ENCODE peak calls at places on chromosomes 13 and 19, in four cellular contexts. W, O, C and I are unnamed samples.

GRCh38 chr13:39768962-39769361 is 113.5 kb downstream of the COG6 start:
- DNase-seq in W (no peak), O (no peak), C (no peak), I (no peak)

GRCh38 chr19:16324384-16325160 is at the start of gene KLF2:
- DNase-seq in W (peak; percentile 96), O (peak; percentile 81), C (peak; percentile 91), I (peak; percentile 89)

GRCh38 chr13:59356607-59357006 is 807.1 kb downstream of the DIAPH3 start:
- DNase-seq in W (peak; percentile 93), O (no peak), C (peak; percentile 28), I (no peak)

GRCh38 chr13:80458546-80458945 is 117.6 kb upstream of the SPRY2 start:
- DNase-seq in W (no peak), O (no peak), C (no peak), I (peak; percentile 14)

GRCh38 chr19:29495091-29495490 is 30.7 kb upstream of the VSTM2B start:
- DNase-seq in W (no peak), O (no peak), C (no peak), I (no peak)

GRCh38 chr19:566403-566802 is 6.0 kb upstream of the BSG start:
- DNase-seq in W (peak; percentile 36), O (no peak), C (peak; percentile 71), I (no peak)

GRCh38 chr13:84821261-84821660 is 939.0 kb upstream of the SLITRK1 start:
- DNase-seq in W (no peak), O (no peak), C (peak; percentile 37), I (no peak)

GRCh38 chr13:41577437-41577836 is 120.1 kb downstream of the RGCC start:
- DNase-seq in W (peak; percentile 65), O (no peak), C (peak; percentile 28), I (no peak)

GRCh38 chr13:73341748-73342147 is 282.9 kb downstream of the KLF5 start:
- DNase-seq in W (no peak), O (peak; percentile 6), C (peak; percentile 79), I (peak; percentile 50)

GRCh38 chr13:100815476-100816046 is 141.0 kb upstream of the TMTC4 start:
- DNase-seq in W (no peak), O (no peak), C (no peak), I (no peak)

GRCh38 chr19:35502751-35503150 is 10.7 kb downstream of the DMKN start:
- DNase-seq in W (no peak), O (no peak), C (no peak), I (no peak)

GRCh38 chr19:48681127-48681470 is 8.3 kb upstream of the NTN5 start:
- DNase-seq in W (no peak), O (no peak), C (peak; percentile 32), I (peak; percentile 14)

GRCh38 chr13:75372517-75372916 is 109.5 kb downstream of the TBC1D4 start:
- DNase-seq in W (no peak), O (no peak), C (peak; percentile 57), I (peak; percentile 81)

GRCh38 chr13:98977568-98978270 is at the start of gene DOCK9:
- DNase-seq in W (peak; percentile 78), O (no peak), C (peak; percentile 73), I (no peak)

GRCh38 chr13:22061806-22062391 is 391.0 kb downstream of the FGF9 start:
- DNase-seq in W (no peak), O (no peak), C (no peak), I (no peak)

GRCh38 chr13:59666504-59666903 is 497.2 kb downstream of the DIAPH3 start:
- DNase-seq in W (no peak), O (no peak), C (no peak), I (no peak)